ENCODE peak calls at places on chromosomes 1 and 21, in four cellular contexts. I is NB4, K is BJ, P is choroid plexus epithelial cell. O is an unnamed sample.

GRCh38 chr1:85504417-85504816 is 39.5 kb upstream of the DDAH1 start:
- DNase-seq in I (no peak), K (no peak), P (no peak), O (no peak)

GRCh38 chr1:154759196-154759595 is 110.9 kb downstream of the KCNN3 start:
- DNase-seq in I (no peak), K (no peak), P (no peak), O (no peak)

GRCh38 chr1:21937372-21938121 is 437 bp upstream of the HSPG2 start:
- DNase-seq in I (peak), K (no peak), P (peak), O (peak)

GRCh38 chr1:203229471-203230178 is at the start of gene CHIT1:
- DNase-seq in I (no peak), K (no peak), P (no peak), O (no peak)

GRCh38 chr1:3322440-3323020 is 131.9 kb upstream of the ARHGEF16 start:
- DNase-seq in I (no peak), K (no peak), P (no peak), O (no peak)

GRCh38 chr1:216815239-216815955 is 92.2 kb upstream of the ESRRG start:
- DNase-seq in I (no peak), K (no peak), P (peak), O (no peak)

GRCh38 chr1:230857077-230857476 is 11.2 kb downstream of the C1orf198 start:
- DNase-seq in I (no peak), K (no peak), P (peak), O (no peak)

GRCh38 chr21:44285102-44285501 is 574 bp upstream of the AIRE start:
- DNase-seq in I (no peak), K (no peak), P (no peak), O (no peak)

GRCh38 chr1:213438339-213438738 is 387.3 kb downstream of the RPS6KC1 start:
- DNase-seq in I (no peak), K (no peak), P (no peak), O (no peak)

GRCh38 chr1:100302756-100303155 is 36.7 kb downstream of the RTCA start:
- DNase-seq in I (no peak), K (no peak), P (no peak), O (peak)

GRCh38 chr1:208731976-208732821 is 488.0 kb upstream of the PLXNA2 start:
- DNase-seq in I (no peak), K (no peak), P (no peak), O (no peak)

GRCh38 chr1:184959626-184960025 is 14.7 kb downstream of the NIBAN1 start:
- DNase-seq in I (no peak), K (no peak), P (no peak), O (no peak)

GRCh38 chr1:9297831-9298230 is 5.1 kb downstream of the SPSB1 start:
- DNase-seq in I (no peak), K (no peak), P (no peak), O (no peak)

GRCh38 chr1:64006276-64007051 is 197.0 kb upstream of the UBE2U start:
- DNase-seq in I (peak), K (peak), P (peak), O (peak)

GRCh38 chr1:24289937-24290595 is 29.1 kb upstream of the GRHL3 start:
- DNase-seq in I (peak), K (no peak), P (peak), O (peak)

GRCh38 chr1:24341260-24341659 is 22.1 kb downstream of the GRHL3 start:
- DNase-seq in I (peak), K (no peak), P (no peak), O (no peak)

GRCh38 chr1:116763787-116764465 is 9.7 kb downstream of the CD2 start:
- DNase-seq in I (peak), K (no peak), P (no peak), O (no peak)

GRCh38 chr21:26739189-26739588 is 106.0 kb downstream of the ADAMTS1 start:
- DNase-seq in I (no peak), K (no peak), P (peak), O (no peak)

GRCh38 chr1:203281033-203281432 is 24.3 kb upstream of the BTG2 start:
- DNase-seq in I (no peak), K (no peak), P (no peak), O (peak)

GRCh38 chr1:226248091-226248490 is 24.6 kb downstream of the MIXL1 start:
- DNase-seq in I (peak), K (peak), P (peak), O (no peak)

GRCh38 chr1:218611916-218612580 is 266.9 kb downstream of the TGFB2 start:
- DNase-seq in I (no peak), K (no peak), P (no peak), O (no peak)

GRCh38 chr1:222028151-222028550 is 286.3 kb upstream of the DUSP10 start:
- DNase-seq in I (no peak), K (no peak), P (no peak), O (no peak)

GRCh38 chr1:151458936-151459330 is 361 bp downstream of the POGZ start:
- DNase-seq in I (peak), K (no peak), P (peak), O (peak)

GRCh38 chr1:205444931-205445652 is 10.8 kb downstream of the BLACAT1 start:
- DNase-seq in I (no peak), K (no peak), P (no peak), O (no peak)

GRCh38 chr1:202010042-202011015 is at the start of gene ELF3:
- DNase-seq in I (no peak), K (no peak), P (peak), O (no peak)

GRCh38 chr1:234875328-234875952 is 253.2 kb downstream of the TOMM20 start:
- DNase-seq in I (no peak), K (no peak), P (no peak), O (no peak)

GRCh38 chr1:43318831-43319230 is 18.0 kb downstream of the TIE1 start:
- DNase-seq in I (no peak), K (no peak), P (no peak), O (no peak)

GRCh38 chr21:39046236-39046911 is 136.9 kb downstream of the PSMG1 start:
- DNase-seq in I (no peak), K (no peak), P (no peak), O (no peak)

GRCh38 chr1:84598418-84598817 is 24.2 kb upstream of the CTBS start:
- DNase-seq in I (no peak), K (no peak), P (peak), O (no peak)

GRCh38 chr21:46599251-46599572 is 5.7 kb downstream of the S100B start:
- DNase-seq in I (no peak), K (peak), P (peak), O (peak)

GRCh38 chr1:163535807-163536206 is 214.1 kb downstream of the NUF2 start:
- DNase-seq in I (peak), K (no peak), P (peak), O (peak)

GRCh38 chr1:29569971-29570634 is 333.8 kb downstream of the PTPRU start:
- DNase-seq in I (no peak), K (peak), P (peak), O (peak)

GRCh38 chr1:32071758-32072621 is 749 bp upstream of the TMEM39B start:
- DNase-seq in I (no peak), K (no peak), P (peak), O (peak)

GRCh38 chr1:103111926-103112325 is 3.6 kb upstream of the COL11A1 start:
- DNase-seq in I (no peak), K (no peak), P (no peak), O (peak)

GRCh38 chr1:19405761-19406481 is 79.4 kb downstream of the CAPZB start:
- DNase-seq in I (no peak), K (no peak), P (peak), O (peak)

GRCh38 chr1:24765308-24765988 is 20.2 kb downstream of the CLIC4 start:
- DNase-seq in I (peak), K (no peak), P (peak), O (peak)

GRCh38 chr1:94925561-94926364 is 1.1 kb downstream of the CNN3 start:
- DNase-seq in I (peak), K (no peak), P (peak), O (peak)
- TF ChIP-seq CTCF in I (no peak), K (peak), P (no peak), O (no peak)

DNA sequence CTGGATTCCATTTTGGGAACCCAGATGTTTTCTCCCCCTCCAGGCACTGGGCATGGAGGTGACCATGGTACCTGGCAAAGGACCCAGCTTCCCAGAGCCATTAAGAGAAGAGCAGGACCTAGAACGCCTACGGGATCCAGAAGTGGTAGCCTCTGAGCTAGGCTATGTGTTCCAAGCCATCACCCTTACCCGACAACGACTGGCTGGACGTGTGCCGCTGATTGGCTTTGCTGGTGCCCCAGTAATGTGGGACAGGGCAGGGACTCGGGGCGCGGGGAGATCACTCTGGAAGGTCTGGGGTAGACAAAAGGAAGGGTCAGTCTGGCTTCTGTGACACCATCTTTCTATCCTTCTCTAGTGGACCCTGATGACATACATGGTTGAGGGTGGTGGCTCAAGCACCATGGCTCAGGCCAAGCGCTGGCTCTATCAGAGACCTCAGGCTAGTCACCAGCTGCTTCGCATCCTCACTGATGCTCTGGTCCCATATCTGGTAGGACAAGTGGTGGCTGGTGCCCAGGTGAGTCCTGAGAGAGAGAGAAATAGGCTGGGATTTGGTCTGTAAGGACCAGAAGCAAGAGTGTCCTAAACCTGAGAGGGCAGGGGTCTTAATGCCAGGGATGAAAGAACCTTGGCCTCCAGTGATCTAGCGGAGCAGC is 1.6 kb downstream of the UROD start:
- DNase-seq in I (no peak), K (no peak), P (no peak), O (no peak)
- H3K4me3 ChIP-seq in I (no peak), K (no peak), P (no peak), O (peak)

GRCh38 chr1:171252482-171252881 is 4.2 kb downstream of the FMO1 start:
- DNase-seq in I (no peak), K (no peak), P (no peak), O (no peak)

GRCh38 chr1:171254859-171255258 is 6.6 kb downstream of the FMO1 start:
- DNase-seq in I (no peak), K (no peak), P (peak), O (peak)

GRCh38 chr1:171250263-171250662 is 2.0 kb downstream of the FMO1 start:
- DNase-seq in I (no peak), K (no peak), P (no peak), O (no peak)

GRCh38 chr1:171251042-171251740 is 2.9 kb downstream of the FMO1 start:
- DNase-seq in I (peak), K (no peak), P (peak), O (peak)

GRCh38 chr1:171251741-171252300 is 3.5 kb downstream of the FMO1 start:
- DNase-seq in I (peak), K (no peak), P (peak), O (peak)
- TF ChIP-seq CTCF in I (peak), K (peak), P (peak), O (peak)

GRCh38 chr1:39082140-39082799 is 56.1 kb downstream of the NDUFS5 start:
- DNase-seq in I (no peak), K (no peak), P (no peak), O (no peak)

GRCh38 chr1:39081266-39082139 is 55.4 kb downstream of the NDUFS5 start:
- DNase-seq in I (peak), K (no peak), P (no peak), O (peak)

GRCh38 chr1:39080884-39081265 is 54.7 kb downstream of the NDUFS5 start:
- DNase-seq in I (no peak), K (no peak), P (no peak), O (no peak)

GRCh38 chr1:39084191-39084590 is 58.0 kb downstream of the NDUFS5 start:
- DNase-seq in I (no peak), K (no peak), P (no peak), O (no peak)

DNA sequence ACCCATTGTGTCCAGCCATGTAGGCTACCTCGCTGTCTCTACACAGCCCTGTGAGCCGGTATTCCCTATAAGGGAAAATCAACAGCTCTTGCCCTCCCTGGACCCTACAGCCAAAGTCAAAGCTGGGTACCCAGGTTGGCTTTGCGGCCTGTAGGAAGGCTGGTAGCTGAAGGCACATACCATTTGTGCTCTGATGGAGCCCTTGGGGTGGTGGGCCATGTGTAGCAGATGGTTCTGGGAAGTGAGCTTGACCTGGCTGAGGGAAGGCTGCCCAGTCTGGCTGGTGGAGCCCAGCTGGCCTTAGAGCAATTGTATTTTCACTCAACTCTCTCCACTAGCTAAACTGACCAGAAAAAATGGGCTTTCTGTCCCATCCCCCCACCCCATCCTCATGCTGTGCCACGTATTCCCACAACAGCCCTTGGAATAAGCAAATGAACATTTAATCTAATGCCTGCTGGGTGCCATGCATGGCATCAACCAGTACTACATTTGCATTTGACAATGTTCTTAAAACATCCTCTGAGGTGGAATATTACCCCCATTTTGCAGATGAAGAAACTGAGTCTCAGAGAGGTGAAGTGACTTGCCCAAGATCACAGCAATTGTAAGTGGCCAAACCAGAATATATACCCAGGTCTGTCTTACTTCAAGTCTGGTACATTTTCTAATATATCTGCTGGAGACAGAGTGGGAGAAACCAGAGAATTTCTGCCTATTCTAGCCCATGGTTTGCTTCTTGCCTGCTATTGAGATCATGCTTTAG is 56.8 kb downstream of the NDUFS5 start:
- DNase-seq in I (no peak), K (no peak), P (no peak), O (no peak)
- H3K4me3 ChIP-seq in I (no peak), K (no peak), P (no peak), O (no peak)

DNA sequence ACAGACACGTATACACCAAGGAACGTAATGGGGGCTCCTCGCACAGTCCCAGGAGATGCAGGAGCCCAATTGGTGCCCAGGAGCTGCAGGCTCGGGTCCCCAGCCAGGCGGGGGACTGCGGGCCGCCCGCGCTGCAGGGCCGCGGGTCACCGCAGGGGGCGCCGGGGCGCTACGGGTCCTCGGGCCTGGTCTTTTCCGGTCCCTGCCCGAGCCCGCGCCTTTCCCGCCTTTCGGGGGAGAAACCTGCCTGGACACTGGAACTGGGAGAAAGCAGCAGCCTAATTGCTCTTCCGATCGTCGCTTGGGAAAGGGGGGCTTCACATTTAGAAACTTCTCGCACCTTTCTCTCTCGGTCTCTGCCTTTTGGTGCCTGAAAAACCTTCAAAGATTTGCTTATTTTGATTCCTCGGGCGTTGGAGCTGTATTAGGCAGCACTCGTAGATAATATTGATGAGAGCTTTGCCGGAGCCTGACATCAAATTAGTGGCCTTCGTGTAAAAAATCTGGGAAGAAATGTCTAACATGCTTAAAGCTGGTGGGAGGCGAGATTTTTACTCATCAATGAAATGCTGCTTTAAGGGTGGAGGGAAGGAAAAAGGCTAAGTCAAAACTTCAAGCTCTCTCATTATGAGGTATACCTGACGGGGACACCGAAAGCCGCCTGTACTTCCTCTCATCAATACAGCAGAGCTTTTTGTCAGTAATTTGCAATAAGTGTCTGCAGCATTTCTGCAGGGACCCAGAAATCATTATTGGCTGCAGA is 12.6 kb upstream of the BARHL2 start:
- DNase-seq in I (no peak), K (no peak), P (no peak), O (no peak)
- TF ChIP-seq CTCF in I (no peak), K (no peak), P (no peak), O (no peak)

O was measured in foreskin fibroblast.